ENCODE peak calls at places on chromosomes 3 and 15, in five cellular contexts. H is C1 segment of cervical spinal cord; K is NCI-H69; G is CD4-positive, CD25-positive, alpha-beta regulatory T cell; Z is OCI-M1. I is an unnamed sample.

GRCh38 chr3:108036984-108037741 is 53.7 kb downstream of the CD47 start:
- DNase-seq in H (peak), K (peak), G (no peak), Z (no peak), I (no peak)

GRCh38 chr3:15628967-15629366 is 27.4 kb downstream of the BTD start:
- DNase-seq in H (no peak), K (no peak), G (no peak), Z (no peak), I (no peak)

GRCh38 chr3:170977911-170978310 is 48.6 kb downstream of the SLC2A2 start:
- DNase-seq in H (no peak), K (peak), G (no peak), Z (no peak), I (no peak)

GRCh38 chr3:71850654-71851053 is 65.7 kb upstream of the PROK2 start:
- DNase-seq in H (no peak), K (no peak), G (no peak), Z (no peak), I (no peak)

GRCh38 chr15:33915571-33916407 is 52.5 kb upstream of the CHRM5 start:
- DNase-seq in H (no peak), K (peak), G (no peak), Z (no peak), I (no peak)

GRCh38 chr3:48561045-48561736 is 2.4 kb downstream of the UCN2 start:
- DNase-seq in H (peak), K (peak), G (no peak), Z (peak), I (no peak)

GRCh38 chr15:91881551-91882297 is 28.2 kb downstream of the SLCO3A1 start:
- DNase-seq in H (no peak), K (no peak), G (no peak), Z (no peak), I (no peak)

GRCh38 chr3:125024817-125025216 is 31.0 kb downstream of the HEG1 start:
- DNase-seq in H (no peak), K (no peak), G (no peak), Z (no peak), I (no peak)

GRCh38 chr15:61441901-61442300 is 212.8 kb upstream of the RORA start:
- DNase-seq in H (no peak), K (no peak), G (no peak), Z (no peak), I (no peak)

GRCh38 chr3:109952924-109953323 is 615.6 kb upstream of the DPPA4 start:
- DNase-seq in H (no peak), K (no peak), G (no peak), Z (no peak), I (no peak)

GRCh38 chr15:91128028-91128427 is 28.0 kb downstream of the SV2B start:
- DNase-seq in H (no peak), K (peak), G (no peak), Z (no peak), I (no peak)

GRCh38 chr3:15205934-15206661 is at the start of gene CAPN7:
- DNase-seq in H (no peak), K (no peak), G (peak), Z (no peak), I (peak)

GRCh38 chr3:140013220-140013619 is 78.2 kb downstream of the CLSTN2 start:
- DNase-seq in H (no peak), K (no peak), G (no peak), Z (no peak), I (no peak)

GRCh38 chr3:45414823-45415222 is 26.4 kb downstream of the LARS2 start:
- DNase-seq in H (no peak), K (peak), G (no peak), Z (peak), I (no peak)

GRCh38 chr3:79367066-79367465 is 400.7 kb downstream of the ROBO1 start:
- DNase-seq in H (no peak), K (peak), G (no peak), Z (no peak), I (no peak)

GRCh38 chr3:41933154-41933676 is 28.7 kb downstream of the ULK4 start:
- DNase-seq in H (no peak), K (no peak), G (no peak), Z (no peak), I (no peak)

GRCh38 chr3:52471371-52472238 is 16.2 kb downstream of the NISCH start:
- DNase-seq in H (peak), K (no peak), G (peak), Z (peak), I (no peak)

GRCh38 chr15:95551580-95551979 is 778.9 kb upstream of the NR2F2 start:
- DNase-seq in H (no peak), K (no peak), G (no peak), Z (no peak), I (no peak)

GRCh38 chr3:112605285-112605684 is 35.7 kb downstream of the CCDC80 start:
- DNase-seq in H (no peak), K (peak), G (no peak), Z (no peak), I (no peak)

GRCh38 chr3:71385040-71385685 is 198.4 kb downstream of the FOXP1 start:
- DNase-seq in H (no peak), K (no peak), G (no peak), Z (no peak), I (no peak)

GRCh38 chr15:42498212-42499038 is 3.0 kb downstream of the SNAP23 start:
- DNase-seq in H (no peak), K (no peak), G (no peak), Z (peak), I (no peak)

GRCh38 chr3:184815046-184815930 is 3.3 kb downstream of the VPS8 start:
- DNase-seq in H (no peak), K (no peak), G (peak), Z (no peak), I (no peak)

GRCh38 chr3:14428087-14429067 is 26.0 kb downstream of the SLC6A6 start:
- DNase-seq in H (peak), K (peak), G (no peak), Z (no peak), I (no peak)

GRCh38 chr3:59192473-59192872 is 142.6 kb upstream of the CFAP20DC start:
- DNase-seq in H (no peak), K (no peak), G (no peak), Z (no peak), I (no peak)

GRCh38 chr3:124131158-124132115 is 139.5 kb upstream of the ROPN1 start:
- DNase-seq in H (no peak), K (peak), G (no peak), Z (peak), I (no peak)

GRCh38 chr3:196810963-196811581 is 56.6 kb upstream of the SENP5 start:
- DNase-seq in H (no peak), K (peak), G (no peak), Z (no peak), I (no peak)

GRCh38 chr3:192825657-192826200 is 91.9 kb downstream of the MB21D2 start:
- DNase-seq in H (no peak), K (peak), G (no peak), Z (peak), I (no peak)

GRCh38 chr3:54861248-54862067 is 66.4 kb downstream of the LRTM1 start:
- DNase-seq in H (no peak), K (no peak), G (no peak), Z (no peak), I (no peak)

GRCh38 chr3:66037330-66037985 is 1.3 kb downstream of the MAGI1 start:
- DNase-seq in H (peak), K (peak), G (peak), Z (no peak), I (no peak)

GRCh38 chr3:141807277-141808038 is 44.2 kb downstream of the GRK7 start:
- DNase-seq in H (no peak), K (no peak), G (no peak), Z (no peak), I (no peak)

GRCh38 chr15:42165081-42165480 is 8.6 kb upstream of the PLA2G4F start:
- DNase-seq in H (no peak), K (no peak), G (no peak), Z (no peak), I (no peak)

GRCh38 chr15:95603802-95604201 is 726.7 kb upstream of the NR2F2 start:
- DNase-seq in H (no peak), K (no peak), G (no peak), Z (peak), I (no peak)

GRCh38 chr3:18370672-18371071 is 54.5 kb downstream of the SATB1 start:
- DNase-seq in H (peak), K (peak), G (no peak), Z (no peak), I (no peak)

GRCh38 chr3:133383175-133383574 is 16.7 kb upstream of the BFSP2 start:
- DNase-seq in H (no peak), K (peak), G (no peak), Z (no peak), I (no peak)

GRCh38 chr3:88038561-88038960 is 20.2 kb downstream of the CGGBP1 start:
- DNase-seq in H (no peak), K (no peak), G (no peak), Z (no peak), I (no peak)

GRCh38 chr15:92904832-92905640 is 4.9 kb downstream of the CHD2 start:
- DNase-seq in H (peak), K (no peak), G (no peak), Z (peak), I (no peak)

GRCh38 chr15:90956551-90957104 is 1.9 kb downstream of the RCCD1 start:
- DNase-seq in H (peak), K (no peak), G (peak), Z (no peak), I (peak)

I was measured in mesothelial cell of epicardium.